ENCODE peak calls at places on chromosomes 1 and 21, in four cellular contexts. L is heart left ventricle, W is GM04504, T is T-helper 9 cell. P is an unnamed sample.

GRCh38 chr21:31555741-31556191 is 103.7 kb upstream of the SOD1 start:
- DNase-seq in L (no peak), W (no peak), T (no peak), P (no peak)

GRCh38 chr1:185732941-185733340 is 1.2 kb upstream of the HMCN1 start:
- DNase-seq in L (no peak), W (no peak), T (no peak), P (no peak)

GRCh38 chr1:175493321-175493998 is 249.9 kb downstream of the TNR start:
- DNase-seq in L (no peak), W (no peak), T (no peak), P (no peak)

GRCh38 chr1:1298861-1299685 is 8.7 kb downstream of the ACAP3 start:
- DNase-seq in L (no peak), W (no peak), T (no peak), P (no peak)

GRCh38 chr1:67675800-67676199 is 9.2 kb upstream of the GADD45A start:
- DNase-seq in L (no peak), W (no peak), T (no peak), P (no peak)

GRCh38 chr1:243732627-243733026 is 117.4 kb downstream of the AKT3 start:
- DNase-seq in L (no peak), W (no peak), T (no peak), P (no peak)

GRCh38 chr1:2829846-2830615 is 28.5 kb upstream of the TTC34 start:
- DNase-seq in L (no peak), W (no peak), T (no peak), P (no peak)

GRCh38 chr1:161884475-161884874 is 118.4 kb downstream of the ATF6 start:
- DNase-seq in L (no peak), W (no peak), T (no peak), P (no peak)

GRCh38 chr1:6485140-6485936 is 6.1 kb downstream of the PLEKHG5 start:
- DNase-seq in L (no peak), W (no peak), T (no peak), P (no peak)

GRCh38 chr21:26077523-26077922 is 93.0 kb downstream of the APP start:
- DNase-seq in L (peak), W (no peak), T (no peak), P (no peak)

GRCh38 chr1:116193768-116194167 is 82.6 kb downstream of the MAB21L3 start:
- DNase-seq in L (no peak), W (no peak), T (no peak), P (no peak)

GRCh38 chr1:38546630-38547029 is 312.9 kb downstream of the RRAGC start:
- DNase-seq in L (no peak), W (no peak), T (no peak), P (no peak)

GRCh38 chr1:68136187-68136586 is 85.8 kb upstream of the DIRAS3 start:
- DNase-seq in L (no peak), W (no peak), T (no peak), P (no peak)

GRCh38 chr1:117611121-117611601 is 5.3 kb downstream of the TENT5C start:
- DNase-seq in L (no peak), W (no peak), T (no peak), P (no peak)

GRCh38 chr1:154344977-154345837 is 19.9 kb downstream of the ATP8B2 start:
- DNase-seq in L (no peak), W (no peak), T (peak), P (no peak)

GRCh38 chr1:17946434-17946833 is 161.2 kb upstream of the IGSF21 start:
- DNase-seq in L (no peak), W (no peak), T (no peak), P (no peak)

GRCh38 chr1:19121192-19121591 is 88.9 kb downstream of the UBR4 start:
- DNase-seq in L (no peak), W (no peak), T (no peak), P (no peak)

GRCh38 chr1:41053324-41053723 is 31.8 kb upstream of the SLFNL1 start:
- DNase-seq in L (no peak), W (no peak), T (no peak), P (no peak)

GRCh38 chr1:8431779-8432178 is 113.9 kb downstream of the SLC45A1 start:
- DNase-seq in L (no peak), W (no peak), T (no peak), P (no peak)

GRCh38 chr1:54850082-54850730 is 36.8 kb downstream of the DHCR24 start:
- DNase-seq in L (no peak), W (no peak), T (no peak), P (no peak)

GRCh38 chr1:168469690-168470089 is 74.1 kb downstream of the XCL2 start:
- DNase-seq in L (peak), W (peak), T (no peak), P (peak)

GRCh38 chr1:46352363-46352762 is 11.8 kb downstream of the NSUN4 start:
- DNase-seq in L (no peak), W (no peak), T (no peak), P (no peak)

GRCh38 chr1:204685236-204686006 is at the start of gene LRRN2:
- DNase-seq in L (peak), W (no peak), T (no peak), P (no peak)

GRCh38 chr1:117638141-117638540 is 32.3 kb downstream of the TENT5C start:
- DNase-seq in L (no peak), W (no peak), T (no peak), P (no peak)

GRCh38 chr1:53071167-53071865 is 9.3 kb downstream of the PODN start:
- DNase-seq in L (peak), W (no peak), T (no peak), P (peak)

GRCh38 chr1:232423591-232423990 is 206.3 kb downstream of the SIPA1L2 start:
- DNase-seq in L (no peak), W (no peak), T (no peak), P (no peak)

GRCh38 chr1:2786329-2787162 is 14.9 kb downstream of the TTC34 start:
- DNase-seq in L (peak), W (no peak), T (peak), P (peak)

GRCh38 chr21:25557170-25557569 is 50.1 kb downstream of the MRPL39 start:
- DNase-seq in L (no peak), W (no peak), T (no peak), P (no peak)

GRCh38 chr1:94299627-94300552 is 62.5 kb upstream of the ARHGAP29 start:
- DNase-seq in L (peak), W (no peak), T (no peak), P (no peak)

GRCh38 chr1:53693361-53693760 is 45.6 kb downstream of the GLIS1 start:
- DNase-seq in L (no peak), W (no peak), T (no peak), P (no peak)

GRCh38 chr1:10717296-10718082 is 79.0 kb downstream of the CASZ1 start:
- DNase-seq in L (peak), W (no peak), T (no peak), P (no peak)

GRCh38 chr1:182806015-182806678 is 16.6 kb downstream of the NPL start:
- DNase-seq in L (no peak), W (no peak), T (no peak), P (no peak)

P was measured in sciatic nerve.